ENCODE peak calls at places on chromosome 5, in eight cellular contexts. V is CD8-positive, alpha-beta T cell; N is BE2C; K is small intestine; B is adipocyte; I is MM.1S; G is psoas muscle; Q is Panc1. D is an unnamed sample.

GRCh38 chr5:82159014-82159413 is 119.1 kb downstream of the RPS23 start:
- DNase-seq in V (no peak), N (no peak), K (no peak), B (no peak), I (no peak), G (no peak), Q (no peak), D (no peak)

GRCh38 chr5:137296213-137296702 is 202.9 kb downstream of the SPOCK1 start:
- DNase-seq in V (no peak), N (no peak), K (no peak), B (peak; percentile 50), I (no peak), G (no peak), Q (no peak), D (no peak)

GRCh38 chr5:96745844-96746531 is 61.8 kb downstream of the ERAP1 start:
- DNase-seq in V (no peak), N (no peak), K (peak; percentile 12), B (peak; percentile 56), I (no peak), G (no peak), Q (no peak), D (no peak)

GRCh38 chr5:58459276-58459859 is 518 bp downstream of the PLK2 start:
- DNase-seq in V (peak; percentile 21), N (peak; percentile 24), K (peak; percentile 46), B (peak; percentile 71), I (peak; percentile 44), G (no peak), Q (no peak), D (peak; percentile 30)

GRCh38 chr5:74966151-74967050 is 86.0 kb downstream of the GCNT4 start:
- DNase-seq in V (no peak), N (no peak), K (peak; percentile 84), B (no peak), I (no peak), G (no peak), Q (no peak), D (no peak)

GRCh38 chr5:32852535-32852934 is 141.4 kb downstream of the NPR3 start:
- DNase-seq in V (no peak), N (no peak), K (no peak), B (peak; percentile 86), I (no peak), G (peak; percentile 80), Q (peak; percentile 20), D (peak; percentile 28)

GRCh38 chr5:146574713-146575112 is 58.7 kb upstream of the GPR151 start:
- DNase-seq in V (no peak), N (no peak), K (no peak), B (no peak), I (no peak), G (no peak), Q (no peak), D (no peak)

GRCh38 chr5:179055436-179055835 is 4.7 kb upstream of the ZNF354C start:
- DNase-seq in V (no peak), N (no peak), K (no peak), B (no peak), I (no peak), G (no peak), Q (no peak), D (no peak)

GRCh38 chr5:34436761-34437501 is 219.2 kb upstream of the RAI14 start:
- DNase-seq in V (no peak), N (no peak), K (no peak), B (no peak), I (peak; percentile 30), G (no peak), Q (no peak), D (no peak)

GRCh38 chr5:518721-519120 is 5.5 kb downstream of the SLC9A3 start:
- DNase-seq in V (no peak), N (no peak), K (peak; percentile 98), B (no peak), I (no peak), G (no peak), Q (no peak), D (no peak)

GRCh38 chr5:157046041-157046440 is 12.9 kb downstream of the HAVCR1 start:
- DNase-seq in V (no peak), N (peak; percentile 22), K (no peak), B (peak; percentile 29), I (no peak), G (no peak), Q (no peak), D (peak; percentile 20)

GRCh38 chr5:6252581-6252980 is 125.8 kb downstream of the MED10 start:
- DNase-seq in V (no peak), N (no peak), K (no peak), B (no peak), I (no peak), G (no peak), Q (no peak), D (no peak)

GRCh38 chr5:15844253-15844652 is 335.3 kb downstream of the MARCHF11 start:
- DNase-seq in V (no peak), N (no peak), K (no peak), B (no peak), I (no peak), G (no peak), Q (no peak), D (no peak)

GRCh38 chr5:128695791-128696520 is 157.9 kb upstream of the FBN2 start:
- DNase-seq in V (no peak), N (no peak), K (no peak), B (peak; percentile 61), I (no peak), G (no peak), Q (no peak), D (no peak)

GRCh38 chr5:65800775-65801174 is 78.8 kb downstream of the NLN start:
- DNase-seq in V (no peak), N (no peak), K (no peak), B (no peak), I (no peak), G (no peak), Q (no peak), D (no peak)

GRCh38 chr5:65801332-65801731 is 79.3 kb downstream of the NLN start:
- DNase-seq in V (no peak), N (no peak), K (no peak), B (peak; percentile 60), I (no peak), G (no peak), Q (no peak), D (no peak)

GRCh38 chr5:65802080-65802479 is 80.1 kb downstream of the NLN start:
- DNase-seq in V (no peak), N (no peak), K (no peak), B (no peak), I (no peak), G (no peak), Q (no peak), D (no peak)

GRCh38 chr5:65796917-65797316 is 74.9 kb downstream of the NLN start:
- DNase-seq in V (no peak), N (no peak), K (no peak), B (no peak), I (no peak), G (no peak), Q (no peak), D (no peak)

GRCh38 chr5:65799857-65800256 is 77.9 kb downstream of the NLN start:
- DNase-seq in V (no peak), N (no peak), K (no peak), B (no peak), I (no peak), G (no peak), Q (no peak), D (no peak)
- H3K27me3 ChIP-seq in V (no peaks in the 10 kb centered on the region), N (no peaks in the 10 kb centered on the region), K (no peaks in the 10 kb centered on the region), B (no peaks in the 10 kb centered on the region), I (no peaks in the 10 kb centered on the region), G (no peaks in the 10 kb centered on the region), Q (no peaks in the 10 kb centered on the region), D (no peaks in the 10 kb centered on the region)

GRCh38 chr5:112787261-112787660 is 49.6 kb downstream of the APC start:
- DNase-seq in V (no peak), N (no peak), K (no peak), B (no peak), I (no peak), G (no peak), Q (no peak), D (no peak)

GRCh38 chr5:112784726-112785125 is 47.0 kb downstream of the APC start:
- DNase-seq in V (no peak), N (no peak), K (no peak), B (peak; percentile 19), I (no peak), G (no peak), Q (no peak), D (no peak)

GRCh38 chr5:112793201-112793600 is 55.5 kb downstream of the APC start:
- DNase-seq in V (no peak), N (no peak), K (no peak), B (peak; percentile 46), I (no peak), G (no peak), Q (no peak), D (no peak)

DNA sequence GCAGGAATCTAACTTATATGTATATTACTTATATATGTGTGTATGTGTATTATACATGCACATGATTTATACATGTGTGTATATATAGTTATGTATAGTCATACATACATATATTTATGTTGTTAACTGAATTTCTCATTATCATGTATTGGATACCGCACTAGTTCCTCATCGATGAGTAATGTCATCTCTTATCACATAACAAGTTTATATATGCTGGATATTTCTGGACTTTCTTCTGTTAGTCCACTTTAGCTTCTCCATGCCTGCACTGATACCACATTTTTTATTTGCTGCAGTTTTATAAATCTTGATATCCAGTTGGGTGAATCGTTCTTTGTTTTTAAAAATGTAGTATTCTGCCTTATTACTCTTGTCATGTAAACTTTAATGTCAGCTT is 50.2 kb downstream of the APC start:
- DNase-seq in V (no peak), N (no peak), K (no peak), B (no peak), I (no peak), G (no peak), Q (no peak), D (no peak)
- H3K9me3 ChIP-seq in V (no peaks in the 10 kb centered on the region), N (no peaks in the 10 kb centered on the region), K (no peaks in the 10 kb centered on the region), B (no peaks in the 10 kb centered on the region), I (no peaks in the 10 kb centered on the region), G (no peaks in the 10 kb centered on the region), Q (no peaks in the 10 kb centered on the region), D (no peaks in the 10 kb centered on the region)

DNA sequence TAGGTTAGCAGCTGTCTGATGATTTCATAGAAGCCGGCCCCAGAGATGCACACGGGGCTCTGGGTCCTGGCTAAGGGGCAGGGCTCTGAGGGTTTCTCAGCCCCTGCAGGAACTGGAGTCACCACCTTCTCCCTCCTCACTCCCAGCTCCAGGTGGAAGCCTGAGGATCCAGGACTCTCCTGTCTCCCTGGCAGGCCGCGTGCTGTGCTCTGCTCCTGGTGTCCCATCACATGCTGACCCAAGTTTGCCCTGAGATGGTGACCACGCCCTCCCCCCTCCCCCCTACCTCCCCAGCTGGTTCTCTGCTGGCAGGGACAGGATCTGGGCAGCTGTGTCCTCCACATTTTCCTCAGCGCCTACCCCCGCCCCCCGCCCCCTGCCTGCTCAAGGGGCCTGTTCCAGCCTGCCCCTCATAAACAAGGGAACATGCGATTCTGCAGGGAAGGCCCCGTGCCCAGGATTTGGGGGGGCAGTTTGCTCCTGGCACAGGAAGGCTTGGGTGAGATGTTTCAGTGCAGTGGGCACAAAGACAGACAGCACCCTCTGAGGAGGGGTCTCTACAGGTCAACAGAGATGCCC is 87.4 kb downstream of the PSD2 start:
- DNase-seq in V (no peak), N (peak; percentile 40), K (no peak), B (no peak), I (no peak), G (no peak), Q (no peak), D (no peak)
- H3K27me3 ChIP-seq in V (no peaks in the 10 kb centered on the region), N (no peaks in the 10 kb centered on the region), K (no peaks in the 10 kb centered on the region), B (peaks cover 16% of the 10 kb centered on the region), I (no peaks in the 10 kb centered on the region), G (no peaks in the 10 kb centered on the region), Q (no peaks in the 10 kb centered on the region), D (no peaks in the 10 kb centered on the region)

DNA sequence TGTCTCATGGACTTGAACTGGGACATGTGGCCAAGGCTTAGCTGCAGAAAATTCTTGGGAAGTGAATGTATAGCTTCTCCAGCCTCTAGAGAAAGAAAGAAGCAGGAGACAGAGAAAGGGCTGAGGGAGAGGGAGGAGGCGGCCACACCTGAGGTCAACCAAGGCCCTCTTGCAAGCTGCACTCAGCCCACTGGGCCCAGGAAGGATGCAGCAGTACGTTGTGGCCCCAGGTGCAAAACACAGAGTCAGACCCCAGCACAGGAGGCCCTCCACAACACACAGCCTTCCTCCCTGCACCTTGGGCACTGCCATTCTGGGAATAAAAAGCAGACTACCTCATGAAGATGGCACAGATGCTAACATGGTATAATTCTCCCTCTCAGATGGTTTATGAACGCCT is 29.7 kb downstream of the IRX2 start:
- DNase-seq in V (no peak), N (no peak), K (no peak), B (no peak), I (no peak), G (no peak), Q (no peak), D (no peak)
- H3K9me3 ChIP-seq in V (no peaks in the 10 kb centered on the region), N (no peaks in the 10 kb centered on the region), K (no peaks in the 10 kb centered on the region), B (no peaks in the 10 kb centered on the region), I (no peaks in the 10 kb centered on the region), G (no peaks in the 10 kb centered on the region), Q (no peaks in the 10 kb centered on the region), D (no peaks in the 10 kb centered on the region)

D was measured in left ventricle myocardium inferior.